ENCODE peak calls at places on chromosomes 1 and 21, in five cellular contexts. Z is lower lobe of right lung, B is left lung, V is IMR-90, M is tibial artery. U is an unnamed sample. For H3K4me1 and H3K36me3, the result is how much of the 10 kb centered on the place peaks cover.

GRCh38 chr21:42830456-42831455 is 48.6 kb downstream of the WDR4 start:
- DNase-seq in Z (no peak), B (no peak), V (no peak), M (no peak), U (no peak)

GRCh38 chr21:43917515-43918384 is 52.7 kb downstream of the AGPAT3 start:
- DNase-seq in Z (peak), B (peak), V (no peak), M (no peak), U (no peak)

GRCh38 chr1:44483089-44483488 is 78.0 kb downstream of the RNF220 start:
- DNase-seq in Z (no peak), B (no peak), V (no peak), M (no peak), U (no peak)

GRCh38 chr1:24704411-24705259 is 40.6 kb upstream of the CLIC4 start:
- DNase-seq in Z (no peak), B (no peak), V (peak), M (no peak), U (no peak)

GRCh38 chr1:9651565-9652378 is at the start of gene PIK3CD:
- DNase-seq in Z (peak), B (peak), V (peak), M (no peak), U (peak)

GRCh38 chr1:117695796-117696505 is 90.1 kb downstream of the TENT5C start:
- DNase-seq in Z (no peak), B (no peak), V (peak), M (no peak), U (no peak)

GRCh38 chr1:46246548-46247432 is 773 bp upstream of the RAD54L start:
- DNase-seq in Z (peak), B (peak), V (peak), M (no peak), U (peak)

GRCh38 chr21:33937931-33938339 is 22.3 kb upstream of the ATP5PO start:
- DNase-seq in Z (no peak), B (no peak), V (no peak), M (no peak), U (peak)

GRCh38 chr1:204218552-204218951 is 4.8 kb upstream of the GOLT1A start:
- DNase-seq in Z (no peak), B (no peak), V (no peak), M (no peak), U (no peak)

GRCh38 chr1:200624679-200625335 is 4.3 kb upstream of the KIF14 start:
- DNase-seq in Z (no peak), B (no peak), V (no peak), M (no peak), U (no peak)

GRCh38 chr1:233233508-233234040 is 62.0 kb downstream of the PCNX2 start:
- DNase-seq in Z (no peak), B (no peak), V (no peak), M (no peak), U (no peak)

GRCh38 chr1:185239861-185240260 is 77.2 kb downstream of the IVNS1ABP start:
- DNase-seq in Z (no peak), B (no peak), V (no peak), M (no peak), U (no peak)

GRCh38 chr1:169999357-169999756 is 75.1 kb downstream of the KIFAP3 start:
- DNase-seq in Z (no peak), B (no peak), V (peak), M (peak), U (no peak)

GRCh38 chr1:62317021-62317768 is 2.0 kb downstream of the KANK4 start:
- DNase-seq in Z (no peak), B (no peak), V (no peak), M (no peak), U (no peak)

GRCh38 chr1:210541680-210542358 is 213.1 kb downstream of the HHAT start:
- DNase-seq in Z (no peak), B (no peak), V (peak), M (no peak), U (no peak)

GRCh38 chr1:204544321-204544720 is 28.1 kb downstream of the MDM4 start:
- DNase-seq in Z (no peak), B (no peak), V (peak), M (no peak), U (no peak)

GRCh38 chr1:106921186-106921585 is 135.3 kb upstream of the PRMT6 start:
- DNase-seq in Z (no peak), B (no peak), V (peak), M (no peak), U (no peak)

GRCh38 chr21:17709266-17709611 is 96.5 kb upstream of the BTG3 start:
- DNase-seq in Z (no peak), B (no peak), V (no peak), M (no peak), U (no peak)

GRCh38 chr1:196951711-196952394 is 8.3 kb downstream of the CFHR2 start:
- DNase-seq in Z (no peak), B (no peak), V (peak), M (no peak), U (no peak)

GRCh38 chr1:204191481-204191880 is 4.8 kb downstream of the KISS1 start:
- DNase-seq in Z (no peak), B (no peak), V (no peak), M (no peak), U (no peak)

GRCh38 chr1:173478099-173478555 is 992 bp downstream of the PRDX6 start:
- DNase-seq in Z (peak), B (no peak), V (peak), M (peak), U (no peak)

GRCh38 chr1:178962853-178963810 is 62.6 kb upstream of the FAM20B start:
- DNase-seq in Z (no peak), B (no peak), V (no peak), M (no peak), U (no peak)

GRCh38 chr1:68232354-68233148 is at the start of gene WLS:
- DNase-seq in Z (peak), B (peak), V (peak), M (peak), U (no peak)

GRCh38 chr1:109929588-109930251 is 19.1 kb downstream of the CSF1 start:
- DNase-seq in Z (no peak), B (no peak), V (no peak), M (no peak), U (no peak)

GRCh38 chr1:200692321-200692720 is 22.6 kb upstream of the DDX59 start:
- DNase-seq in Z (no peak), B (no peak), V (no peak), M (no peak), U (no peak)

GRCh38 chr1:110554871-110555801 is 36.2 kb upstream of the KCNA10 start:
- DNase-seq in Z (peak), B (peak), V (peak), M (peak), U (peak)

GRCh38 chr1:20681999-20682398 is 20.8 kb upstream of the DDOST start:
- DNase-seq in Z (no peak), B (no peak), V (no peak), M (no peak), U (no peak)

GRCh38 chr1:20684651-20685050 is 23.5 kb upstream of the DDOST start:
- DNase-seq in Z (no peak), B (no peak), V (no peak), M (no peak), U (no peak)

GRCh38 chr1:20683614-20684013 is 22.4 kb upstream of the DDOST start:
- DNase-seq in Z (no peak), B (no peak), V (no peak), M (no peak), U (no peak)

GRCh38 chr1:20684050-20684620 is 23.0 kb upstream of the DDOST start:
- DNase-seq in Z (no peak), B (no peak), V (no peak), M (no peak), U (no peak)

DNA sequence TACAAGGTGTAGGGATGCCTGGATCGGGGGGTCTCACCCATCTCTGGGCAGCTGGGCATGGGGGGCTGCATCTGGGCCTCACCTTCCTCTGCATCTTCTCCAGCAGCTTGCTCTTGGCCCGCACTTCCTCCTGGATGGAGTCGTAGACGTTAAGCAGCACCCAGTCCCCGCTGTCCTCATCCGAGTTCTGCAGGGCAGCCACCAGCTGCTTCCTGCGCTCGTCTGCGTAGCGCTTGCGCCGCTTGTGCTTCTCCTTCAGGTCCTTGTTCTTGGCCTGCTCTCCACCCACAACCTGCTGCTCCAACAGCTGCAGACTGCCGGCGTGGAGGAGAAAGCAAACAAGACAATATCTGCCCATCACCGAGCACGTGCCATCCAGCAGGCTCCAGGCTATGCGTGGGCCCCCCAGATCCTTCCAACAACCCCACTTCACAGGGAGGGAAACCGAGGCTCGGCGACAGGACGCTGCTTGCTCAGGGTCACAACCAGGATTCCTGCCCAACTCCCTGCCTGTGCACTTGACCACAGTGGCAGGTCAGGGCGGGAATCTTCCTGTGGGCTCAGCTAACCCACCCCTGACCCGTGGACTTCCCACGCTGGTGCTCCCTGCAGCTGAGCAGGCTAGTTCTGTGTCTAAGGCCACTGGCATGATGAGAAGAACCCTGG is 21.5 kb upstream of the DDOST start:
- DNase-seq in Z (no peak), B (no peak), V (no peak), M (peak), U (no peak)
- H3K4me1 ChIP-seq in Z (under half), B (under half), V (under half), M (under half), U (under half)

DNA sequence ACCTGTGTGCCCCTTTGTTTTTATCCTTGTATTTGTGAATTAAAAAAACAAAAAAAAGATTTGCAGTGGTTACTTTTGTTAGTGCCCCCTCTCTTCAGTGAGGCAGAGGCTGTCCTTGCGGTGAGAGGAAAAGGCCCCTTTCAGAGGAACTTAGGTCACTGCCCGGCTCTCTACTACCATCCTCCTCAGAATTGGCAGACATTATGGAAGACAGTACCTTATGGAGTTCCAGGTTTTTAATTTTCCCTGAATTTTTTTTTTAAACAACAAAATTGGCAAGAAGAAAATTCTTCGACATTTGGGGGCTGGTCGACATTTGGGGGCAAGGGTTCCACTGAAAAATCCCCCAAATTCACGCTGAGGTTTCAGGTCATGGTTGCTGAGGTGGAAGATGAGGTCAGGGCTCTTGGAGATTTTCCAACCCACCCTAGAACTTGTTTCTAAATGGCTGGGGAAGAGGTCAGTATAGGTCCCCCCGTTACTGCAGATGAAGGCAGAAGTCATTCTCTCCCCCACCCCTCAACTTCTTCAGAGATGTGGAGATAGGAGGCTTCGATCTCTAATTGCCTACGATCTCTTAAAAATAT is 5.3 kb downstream of the RXFP4 start:
- DNase-seq in Z (no peak), B (no peak), V (no peak), M (no peak), U (no peak)
- H3K27ac ChIP-seq in Z (no peak), B (no peak), V (no peak), M (no peak), U (peak)

GRCh38 chr1:19167140-19167539 is 42.9 kb downstream of the UBR4 start:
- DNase-seq in Z (no peak), B (no peak), V (no peak), M (no peak), U (no peak)

GRCh38 chr1:19164274-19165015 is 45.6 kb downstream of the UBR4 start:
- DNase-seq in Z (no peak), B (no peak), V (no peak), M (no peak), U (no peak)

GRCh38 chr1:19166066-19166465 is 44.0 kb downstream of the UBR4 start:
- DNase-seq in Z (no peak), B (no peak), V (no peak), M (no peak), U (no peak)

GRCh38 chr1:19163261-19163660 is 46.8 kb downstream of the UBR4 start:
- DNase-seq in Z (no peak), B (no peak), V (peak), M (peak), U (no peak)

GRCh38 chr1:19165501-19165900 is 44.6 kb downstream of the UBR4 start:
- DNase-seq in Z (no peak), B (no peak), V (no peak), M (no peak), U (no peak)
- H3K36me3 ChIP-seq in Z (half or more), B (under half), V (half or more), M (half or more), U (half or more)

DNA sequence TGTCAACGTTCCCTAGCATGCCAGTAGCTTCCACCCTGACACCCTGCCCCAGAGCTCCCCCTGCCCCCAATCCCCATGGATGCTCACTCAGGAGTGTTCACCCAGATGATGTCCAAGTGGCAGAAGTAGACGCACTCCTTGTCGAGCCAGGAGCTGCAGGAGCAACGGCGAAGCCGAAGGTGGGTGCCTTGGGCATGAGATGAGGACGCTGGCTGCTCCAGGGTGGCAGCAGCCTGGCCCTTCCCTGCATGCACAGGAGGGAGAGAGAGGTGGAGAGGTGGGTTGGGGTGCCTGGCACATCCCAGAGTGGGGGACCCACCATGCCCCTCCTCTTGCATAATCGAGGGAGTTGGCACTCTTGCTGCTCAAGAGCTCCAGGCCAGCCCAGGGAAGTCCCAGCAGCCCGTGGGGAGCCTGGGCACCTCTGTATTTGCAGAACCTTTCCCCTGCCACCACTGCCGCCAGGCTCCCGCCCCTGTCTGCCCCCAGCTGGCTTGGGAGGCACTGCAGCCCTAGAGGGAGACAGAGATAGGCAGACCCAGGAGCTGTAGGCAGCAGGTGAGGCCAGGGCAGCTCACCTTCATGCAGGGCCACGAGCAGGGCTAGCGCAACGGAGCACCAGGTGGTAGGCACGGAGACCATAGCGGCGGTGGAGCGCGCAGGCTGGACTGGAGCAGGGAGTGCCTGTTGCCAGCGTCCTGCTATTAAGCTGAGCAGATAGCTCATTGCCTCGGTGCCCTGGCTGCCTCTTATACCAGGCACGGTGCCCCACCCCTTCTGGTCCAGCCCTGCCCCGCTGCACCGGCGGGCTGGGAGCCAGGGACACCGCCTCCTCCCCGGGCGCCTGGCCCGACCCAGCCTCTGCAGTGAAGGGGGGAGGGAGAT is at the start of gene EDN2:
- DNase-seq in Z (peak), B (peak), V (no peak), M (no peak), U (no peak)
- H3K4me1 ChIP-seq in Z (half or more), B (under half), V (under half), M (under half), U (under half)

GRCh38 chr1:119141660-119142059 is 1.2 kb upstream of the WARS2 start:
- DNase-seq in Z (no peak), B (no peak), V (no peak), M (no peak), U (no peak)

GRCh38 chr1:119139393-119139792 is 1.1 kb downstream of the WARS2 start:
- DNase-seq in Z (no peak), B (no peak), V (no peak), M (no peak), U (peak)

GRCh38 chr1:119140177-119141019 is at the start of gene WARS2:
- DNase-seq in Z (peak), B (peak), V (peak), M (peak), U (peak)

GRCh38 chr1:119141020-119141424 is 569 bp upstream of the WARS2 start:
- DNase-seq in Z (no peak), B (no peak), V (no peak), M (no peak), U (no peak)

GRCh38 chr1:119139857-119140176 is 636 bp downstream of the WARS2 start:
- DNase-seq in Z (no peak), B (no peak), V (no peak), M (no peak), U (no peak)
- H3K27ac ChIP-seq in Z (peak), B (peak), V (peak), M (peak), U (peak)

GRCh38 chr1:70333245-70333644 is 21.3 kb downstream of the ANKRD13C start:
- DNase-seq in Z (no peak), B (no peak), V (no peak), M (no peak), U (no peak)
- H3K36me3 ChIP-seq in Z (under half), B (under half), V (under half), M (under half), U (under half)

GRCh38 chr21:39386194-39386593 is 37.3 kb upstream of the HMGN1 start:
- DNase-seq in Z (no peak), B (peak), V (no peak), M (no peak), U (no peak)

GRCh38 chr21:39385299-39386145 is 36.6 kb upstream of the HMGN1 start:
- DNase-seq in Z (peak), B (peak), V (peak), M (peak), U (peak)

GRCh38 chr21:39387461-39388037 is 38.7 kb upstream of the HMGN1 start:
- DNase-seq in Z (peak), B (peak), V (peak), M (peak), U (peak)

GRCh38 chr21:39386899-39387298 is 38.0 kb upstream of the HMGN1 start:
- DNase-seq in Z (no peak), B (no peak), V (no peak), M (no peak), U (no peak)

GRCh38 chr21:39384674-39385298 is 35.9 kb upstream of the HMGN1 start:
- DNase-seq in Z (no peak), B (no peak), V (peak), M (no peak), U (no peak)
- H3K4me1 ChIP-seq in Z (under half), B (under half), V (under half), M (under half), U (under half)

GRCh38 chr1:36303244-36303643 is 2.9 kb upstream of the SH3D21 start:
- DNase-seq in Z (no peak), B (no peak), V (no peak), M (no peak), U (no peak)

GRCh38 chr1:36301220-36301619 is 4.9 kb upstream of the SH3D21 start:
- DNase-seq in Z (no peak), B (no peak), V (no peak), M (no peak), U (no peak)

GRCh38 chr1:36303650-36304360 is 2.4 kb upstream of the SH3D21 start:
- DNase-seq in Z (no peak), B (no peak), V (no peak), M (no peak), U (no peak)

GRCh38 chr1:36298640-36299039 is 7.5 kb upstream of the SH3D21 start:
- DNase-seq in Z (no peak), B (no peak), V (no peak), M (no peak), U (no peak)

GRCh38 chr1:36300526-36300925 is 5.6 kb upstream of the SH3D21 start:
- DNase-seq in Z (no peak), B (no peak), V (peak), M (no peak), U (no peak)
- H3K27ac ChIP-seq in Z (peak), B (peak), V (no peak), M (no peak), U (no peak)

U was measured in CD8-positive, alpha-beta memory T cell.